ENCODE peak calls at places on chromosomes 6 and 20, in five cellular contexts. R is A549, F is adrenal gland, Z is heart left ventricle, J is uterus. X is an unnamed sample.

GRCh38 chr6:154478021-154478651 is 32.3 kb downstream of the CNKSR3 start:
- DNase-seq in R (no peak), F (no peak), Z (peak), J (peak), X (no peak)

GRCh38 chr6:42175860-42176259 is 2.7 kb downstream of the GUCA1A start:
- DNase-seq in R (peak), F (no peak), Z (no peak), J (no peak), X (no peak)

GRCh38 chr20:23484081-23484480 is 6.8 kb upstream of the CST8 start:
- DNase-seq in R (no peak), F (no peak), Z (no peak), J (no peak), X (no peak)

GRCh38 chr6:63516186-63516944 is 55.9 kb upstream of the LOC128125822 start:
- DNase-seq in R (peak), F (no peak), Z (no peak), J (no peak), X (no peak)

GRCh38 chr6:148349466-148349865 is 6.8 kb downstream of the SASH1 start:
- DNase-seq in R (no peak), F (no peak), Z (no peak), J (no peak), X (no peak)

GRCh38 chr20:48791666-48792071 is 36.1 kb downstream of the PREX1 start:
- DNase-seq in R (no peak), F (no peak), Z (no peak), J (no peak), X (no peak)

GRCh38 chr6:127637830-127638229 is 60.9 kb downstream of the C6orf58 start:
- DNase-seq in R (no peak), F (no peak), Z (no peak), J (no peak), X (no peak)

GRCh38 chr20:44750081-44750805 is 4.6 kb downstream of the KCNK15 start:
- DNase-seq in R (no peak), F (no peak), Z (no peak), J (no peak), X (no peak)

GRCh38 chr6:85015396-85015990 is 251.1 kb upstream of the TBX18 start:
- DNase-seq in R (peak), F (peak), Z (peak), J (no peak), X (no peak)

GRCh38 chr6:15962449-15962764 is 166.5 kb upstream of the MYLIP start:
- DNase-seq in R (no peak), F (no peak), Z (no peak), J (no peak), X (no peak)

GRCh38 chr20:10672579-10673127 is 1.1 kb downstream of the JAG1 start:
- DNase-seq in R (no peak), F (peak), Z (peak), J (peak), X (no peak)

GRCh38 chr6:22062807-22063408 is 233.9 kb downstream of the PRL start:
- DNase-seq in R (no peak), F (no peak), Z (no peak), J (no peak), X (no peak)

GRCh38 chr6:166751051-166751595 is 124.1 kb upstream of the RPS6KA2 start:
- DNase-seq in R (no peak), F (no peak), Z (no peak), J (no peak), X (no peak)

GRCh38 chr20:32189691-32190607 is 17.6 kb downstream of the PLAGL2 start:
- DNase-seq in R (no peak), F (peak), Z (peak), J (peak), X (no peak)

GRCh38 chr20:3115190-3116107 is 30.9 kb upstream of the AVP start:
- DNase-seq in R (peak), F (peak), Z (no peak), J (no peak), X (no peak)

GRCh38 chr6:11714116-11714797 is 64.3 kb downstream of the ADTRP start:
- DNase-seq in R (no peak), F (no peak), Z (no peak), J (no peak), X (no peak)

GRCh38 chr20:18701969-18702368 is 111.6 kb upstream of the SCP2D1 start:
- DNase-seq in R (no peak), F (no peak), Z (no peak), J (no peak), X (no peak)

GRCh38 chr6:136719280-136720044 is 72.8 kb downstream of the MAP3K5 start:
- DNase-seq in R (no peak), F (no peak), Z (no peak), J (no peak), X (no peak)

GRCh38 chr6:160248538-160248937 is 10.1 kb downstream of the SLC22A2 start:
- DNase-seq in R (peak), F (peak), Z (no peak), J (no peak), X (no peak)

GRCh38 chr6:21115111-21115510 is 478.4 kb upstream of the SOX4 start:
- DNase-seq in R (no peak), F (no peak), Z (no peak), J (no peak), X (no peak)

GRCh38 chr6:40164345-40164755 is 230.1 kb upstream of the MOCS1 start:
- DNase-seq in R (peak), F (no peak), Z (no peak), J (peak), X (peak)

GRCh38 chr20:48594533-48594932 is 233.3 kb downstream of the PREX1 start:
- DNase-seq in R (no peak), F (no peak), Z (no peak), J (no peak), X (no peak)

GRCh38 chr6:160004419-160005160 is 35.7 kb downstream of the IGF2R start:
- DNase-seq in R (no peak), F (no peak), Z (no peak), J (no peak), X (peak)

GRCh38 chr20:62413896-62414481 is 6.9 kb upstream of the CABLES2 start:
- DNase-seq in R (peak), F (no peak), Z (no peak), J (no peak), X (no peak)

GRCh38 chr20:14580426-14581074 is 243.1 kb upstream of the FLRT3 start:
- DNase-seq in R (peak), F (no peak), Z (no peak), J (no peak), X (no peak)

GRCh38 chr20:22717466-22717865 is 133.1 kb upstream of the FOXA2 start:
- DNase-seq in R (peak), F (peak), Z (peak), J (no peak), X (no peak)

GRCh38 chr20:32429745-32430360 is 71.7 kb downstream of the ASXL1 start:
- DNase-seq in R (no peak), F (no peak), Z (no peak), J (no peak), X (no peak)

GRCh38 chr20:45347936-45348809 is at the start of gene SDC4:
- DNase-seq in R (peak), F (peak), Z (peak), J (peak), X (peak)

GRCh38 chr20:57659789-57660509 is 39.7 kb upstream of the ZBP1 start:
- DNase-seq in R (no peak), F (peak), Z (peak), J (peak), X (no peak)

GRCh38 chr20:32966382-32966781 is 37.9 kb downstream of the SUN5 start:
- DNase-seq in R (no peak), F (peak), Z (no peak), J (no peak), X (peak)

GRCh38 chr6:2967936-2968335 is 3.4 kb downstream of the SERPINB6 start:
- DNase-seq in R (no peak), F (no peak), Z (no peak), J (no peak), X (no peak)

GRCh38 chr20:8601542-8601912 is 467.4 kb upstream of the PLCB4 start:
- DNase-seq in R (no peak), F (no peak), Z (no peak), J (no peak), X (no peak)

GRCh38 chr20:63980806-63981728 is at the start of gene PRPF6:
- DNase-seq in R (peak), F (peak), Z (peak), J (peak), X (peak)

GRCh38 chr20:63979549-63980316 is at the start of gene SAMD10:
- DNase-seq in R (no peak), F (peak), Z (no peak), J (peak), X (no peak)

GRCh38 chr20:63979221-63979548 is 257 bp downstream of the SAMD10 start:
- DNase-seq in R (no peak), F (no peak), Z (no peak), J (no peak), X (no peak)

GRCh38 chr20:63978319-63979220 is 872 bp downstream of the SAMD10 start:
- DNase-seq in R (no peak), F (peak), Z (peak), J (peak), X (no peak)

DNA sequence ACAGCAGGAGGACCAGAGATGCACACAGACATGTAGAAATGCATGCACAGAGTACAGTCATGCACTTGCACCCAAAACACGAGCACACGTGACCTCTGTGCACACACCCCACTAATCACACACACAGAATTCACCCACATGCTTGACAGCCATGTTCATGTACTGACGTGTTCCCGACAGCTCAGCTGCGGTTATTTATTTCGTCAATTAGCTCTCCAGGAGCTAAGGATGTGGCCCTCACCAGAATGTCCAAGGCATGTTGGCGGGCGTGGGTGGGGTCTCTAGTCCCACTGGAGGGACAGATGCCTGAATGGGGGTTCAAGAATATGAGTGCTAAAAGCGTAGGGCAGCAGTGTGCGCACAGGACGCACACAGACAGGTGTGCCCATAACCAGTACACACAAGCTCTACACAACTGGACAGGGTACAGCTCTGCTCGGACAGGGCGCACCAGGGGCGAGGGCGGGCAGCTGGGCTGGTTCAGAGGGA is 571 bp upstream of the PRPF6 start:
- DNase-seq in R (no peak), F (no peak), Z (no peak), J (no peak), X (no peak)
- H3K4me3 ChIP-seq in R (peak), F (peak), Z (no peak), J (peak), X (no peak)

GRCh38 chr6:169167581-169168301 is 85.9 kb downstream of the THBS2 start:
- DNase-seq in R (no peak), F (peak), Z (peak), J (peak), X (no peak)
- TF ChIP-seq POLR2A in R (no peak), F (no peak), Z (no peak), J (no peak), X (no peak)

DNA sequence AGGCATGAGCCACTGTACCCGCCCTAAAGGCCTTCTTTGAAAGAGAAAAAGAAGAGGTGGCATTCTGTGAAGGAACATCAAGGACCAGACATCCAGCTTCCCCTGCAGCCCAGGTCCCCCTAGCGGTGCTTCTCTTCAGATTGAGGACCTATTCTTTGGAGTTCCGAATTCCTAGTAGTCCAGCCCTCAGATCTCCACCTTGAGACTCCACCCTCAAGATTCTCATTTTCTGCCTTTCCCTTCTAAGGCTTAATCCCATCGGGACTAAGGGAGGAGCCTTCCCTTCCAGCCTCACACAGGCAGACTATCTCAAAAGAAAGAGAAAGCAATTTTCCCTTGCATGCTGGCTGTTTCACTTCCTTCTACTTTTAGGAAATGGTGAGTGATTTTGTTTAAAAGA is 32.5 kb downstream of the MUC22 start:
- DNase-seq in R (peak), F (peak), Z (peak), J (peak), X (no peak)
- TF ChIP-seq CTCF in R (peak), F (peak), Z (peak), J (peak), X (no peak)

DNA sequence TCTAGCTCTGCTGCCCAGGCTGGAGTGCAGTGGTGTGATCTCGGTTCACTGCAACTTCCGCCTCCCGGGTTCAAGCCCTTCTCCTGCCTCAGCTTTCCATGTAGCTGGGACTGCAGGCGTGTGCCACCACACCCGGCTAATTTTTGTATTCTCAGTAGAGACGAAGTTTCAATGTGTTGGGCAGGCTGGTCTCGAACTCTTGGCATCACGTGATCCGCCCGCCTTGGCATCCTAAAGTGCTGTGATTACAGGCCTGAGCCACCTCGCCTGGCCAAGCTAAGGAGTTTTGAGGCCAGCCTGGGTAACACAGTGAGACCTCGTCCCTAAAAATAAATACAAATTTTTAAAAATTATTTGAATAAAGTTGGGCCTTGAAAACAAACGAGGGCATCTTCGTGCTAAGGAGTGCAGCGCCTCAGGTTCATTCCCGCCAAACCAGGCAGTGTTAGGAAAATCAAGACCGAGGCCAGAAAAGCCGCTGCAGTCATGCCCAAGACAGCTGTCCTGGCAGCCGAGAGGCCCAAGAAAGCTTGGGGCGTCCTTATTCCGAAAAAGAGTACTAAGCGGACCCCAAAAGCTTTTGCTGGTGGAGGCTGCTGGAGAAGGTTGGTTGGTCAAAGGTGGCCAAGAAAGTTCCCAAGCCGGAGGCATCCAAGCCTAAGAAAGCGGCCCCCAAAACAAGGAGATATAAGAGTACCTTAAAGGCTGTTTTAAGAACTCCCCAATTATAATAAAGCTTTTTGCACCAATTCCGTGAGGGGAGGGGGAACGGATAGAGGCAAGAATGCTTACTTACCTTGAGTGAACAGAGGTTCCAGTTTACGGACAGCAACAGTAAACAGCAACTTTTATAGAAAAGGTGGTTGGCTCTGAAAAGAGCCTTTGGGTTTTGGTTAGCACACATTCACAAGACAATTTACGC is 109.0 kb downstream of the HFE start:
- DNase-seq in R (no peak), F (peak), Z (no peak), J (no peak), X (no peak)
- H3K4me3 ChIP-seq in R (peak), F (peak), Z (peak), J (peak), X (peak)

GRCh38 chr6:14211596-14211961 is 94.0 kb downstream of the CD83 start:
- DNase-seq in R (no peak), F (peak), Z (peak), J (peak), X (peak)

GRCh38 chr6:14212632-14213031 is 95.1 kb downstream of the CD83 start:
- DNase-seq in R (no peak), F (no peak), Z (no peak), J (no peak), X (no peak)

GRCh38 chr6:14210077-14210476 is 92.5 kb downstream of the CD83 start:
- DNase-seq in R (no peak), F (no peak), Z (no peak), J (no peak), X (no peak)

GRCh38 chr6:14212020-14212419 is 94.4 kb downstream of the CD83 start:
- DNase-seq in R (no peak), F (peak), Z (no peak), J (no peak), X (no peak)

GRCh38 chr6:14210663-14211595 is 93.4 kb downstream of the CD83 start:
- DNase-seq in R (peak), F (peak), Z (peak), J (peak), X (peak)
- TF ChIP-seq POLR2A in R (peak), F (peak), Z (no peak), J (no peak), X (no peak)

DNA sequence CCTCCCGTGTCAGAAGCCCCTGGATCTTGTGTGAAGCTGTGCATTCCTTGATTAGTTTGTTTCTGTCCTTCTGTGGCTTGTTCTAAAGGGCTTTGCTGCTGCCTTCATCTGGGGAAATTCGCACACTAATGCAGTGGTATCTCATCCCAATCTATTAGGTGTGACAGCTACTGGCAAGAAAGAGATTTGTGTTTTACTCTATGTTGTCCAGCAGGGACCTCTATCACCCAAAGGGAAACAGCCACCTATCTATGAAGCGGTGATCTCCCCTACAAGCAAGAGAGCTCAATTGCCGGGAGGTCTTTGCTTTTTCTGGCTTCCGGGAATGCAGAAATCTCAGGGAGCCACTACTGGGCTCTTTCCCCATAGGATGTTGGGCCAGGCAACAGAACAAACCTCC is 151.8 kb downstream of the NRN1 start:
- DNase-seq in R (no peak), F (no peak), Z (no peak), J (no peak), X (no peak)
- TF ChIP-seq CTCF in R (no peak), F (no peak), Z (no peak), J (no peak), X (no peak)

GRCh38 chr6:4808396-4808795 is 32.2 kb downstream of the CDYL start:
- DNase-seq in R (no peak), F (no peak), Z (no peak), J (no peak), X (no peak)

GRCh38 chr6:4806308-4807190 is 30.3 kb downstream of the CDYL start:
- DNase-seq in R (no peak), F (no peak), Z (no peak), J (no peak), X (no peak)

GRCh38 chr6:4804095-4804494 is 27.9 kb downstream of the CDYL start:
- DNase-seq in R (peak), F (no peak), Z (no peak), J (no peak), X (no peak)

GRCh38 chr6:4803343-4803744 is 27.1 kb downstream of the CDYL start:
- DNase-seq in R (no peak), F (no peak), Z (no peak), J (no peak), X (no peak)

DNA sequence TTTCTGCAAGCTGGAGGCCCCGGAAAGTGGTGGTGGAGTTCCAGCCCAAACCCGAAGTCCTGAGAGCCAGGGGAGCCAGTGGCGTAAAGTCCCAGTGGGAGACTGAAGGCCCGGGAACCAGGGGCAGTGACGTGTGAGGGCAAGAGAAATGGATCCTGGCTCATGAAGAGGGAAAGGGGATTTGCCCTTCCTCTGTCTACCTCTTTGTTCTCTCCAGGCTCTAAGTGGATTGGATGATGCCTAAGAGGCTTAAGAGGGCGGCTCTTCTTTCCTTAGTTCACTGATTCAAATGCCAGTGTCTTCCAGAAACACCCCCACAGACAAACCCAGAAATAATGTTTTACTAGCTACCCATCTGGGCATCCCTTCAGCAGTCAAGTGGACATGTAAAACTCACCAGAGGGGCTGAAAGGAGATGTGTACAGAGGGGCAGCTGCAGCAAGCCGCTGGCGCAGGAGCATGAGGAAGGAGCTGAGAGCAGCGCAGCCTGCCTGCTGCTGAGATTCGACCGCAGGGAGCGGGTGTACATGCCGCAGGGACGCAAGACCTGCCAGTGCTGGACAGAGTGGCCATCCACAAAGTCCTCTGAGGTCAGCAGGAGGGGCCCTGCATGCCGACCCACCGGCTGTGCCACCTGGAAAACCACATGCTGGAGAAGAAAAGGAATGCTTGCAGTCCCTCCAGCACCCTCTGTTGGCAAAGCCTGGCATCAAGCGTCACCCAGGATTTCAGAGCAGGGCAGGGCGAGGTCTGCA is 29.5 kb downstream of the CDYL start:
- DNase-seq in R (peak), F (peak), Z (peak), J (peak), X (peak)
- H3K4me3 ChIP-seq in R (no peak), F (no peak), Z (no peak), J (no peak), X (no peak)

GRCh38 chr6:149862901-149863595 is 1.1 kb downstream of the LRP11 start:
- DNase-seq in R (peak), F (peak), Z (peak), J (peak), X (peak)
- TF ChIP-seq POLR2A in R (peak), F (peak), Z (no peak), J (no peak), X (no peak)